ENCODE peak calls at places on chromosome 14, in seven cellular contexts. A, W, D, Z, H, E and J are unnamed samples.
A peak's percentile ranks its signal among the peaks of the same experiment; 100 is the strongest.

GRCh38 chr14:90088160-90088559 is 26.4 kb downstream of the KCNK13 start:
- DNase-seq in E (no peak), W (no peak), Z (no peak), A (no peak), H (no peak), D (no peak), J (no peak)

GRCh38 chr14:50954811-50955372 is 10.6 kb upstream of the PYGL start:
- DNase-seq in A (no peak), Z (no peak), D (no peak), H (peak; percentile 16), W (peak; percentile 50), E (peak; percentile 81), J (peak; percentile 92)

GRCh38 chr14:37422319-37422718 is 172.7 kb downstream of the FOXA1 start:
- DNase-seq in Z (no peak), A (no peak), E (no peak), W (no peak), D (no peak), H (no peak), J (no peak)

GRCh38 chr14:81062816-81063215 is 107.4 kb downstream of the TSHR start:
- DNase-seq in H (peak; percentile 12), E (no peak), Z (peak; percentile 44), A (no peak), D (no peak), W (peak; percentile 0), J (peak; percentile 42)

GRCh38 chr14:99863059-99863458 is 69.8 kb downstream of the EML1 start:
- DNase-seq in W (no peak), A (no peak), H (no peak), D (no peak), E (no peak), Z (no peak), J (no peak)

GRCh38 chr14:21236948-21237797 is 32.1 kb downstream of the HNRNPC start:
- DNase-seq in W (no peak), H (no peak), A (no peak), Z (no peak), E (no peak), D (no peak), J (no peak)

GRCh38 chr14:93309430-93309966 is 23.3 kb downstream of the BTBD7 start:
- DNase-seq in Z (no peak), W (no peak), H (peak; percentile 36), E (no peak), D (no peak), A (no peak), J (no peak)

GRCh38 chr14:87508333-87508732 is 484.6 kb downstream of the GALC start:
- DNase-seq in W (peak; percentile 62), Z (no peak), A (no peak), D (no peak), E (no peak), H (no peak), J (peak; percentile 2)

GRCh38 chr14:64515053-64515452 is 10.5 kb downstream of the ZBTB1 start:
- DNase-seq in E (no peak), H (no peak), D (no peak), Z (no peak), A (no peak), W (no peak), J (no peak)

GRCh38 chr14:31080060-31080459 is 53.9 kb upstream of the STRN3 start:
- DNase-seq in D (no peak), E (no peak), H (no peak), A (no peak), Z (no peak), W (no peak), J (no peak)

GRCh38 chr14:105876158-105876557 is 349.8 kb downstream of the TMEM121 start:
- DNase-seq in Z (no peak), E (no peak), A (no peak), W (no peak), H (no peak), D (no peak), J (no peak)

GRCh38 chr14:101189962-101190560 is 286.5 kb upstream of the RTL1 start:
- DNase-seq in E (no peak), Z (no peak), W (no peak), D (no peak), H (no peak), A (no peak), J (no peak)

GRCh38 chr14:87149583-87150354 is 843.2 kb downstream of the GALC start:
- DNase-seq in E (no peak), Z (peak; percentile 85), H (no peak), W (no peak), A (no peak), D (no peak), J (no peak)

GRCh38 chr14:101791919-101792572 is 30.5 kb downstream of the PPP2R5C start:
- DNase-seq in W (peak; percentile 39), H (no peak), E (peak; percentile 26), D (no peak), A (no peak), Z (no peak), J (no peak)

GRCh38 chr14:30974628-30975027 is 50.8 kb upstream of the AP4S1 start:
- DNase-seq in H (no peak), W (no peak), D (no peak), E (no peak), Z (no peak), A (no peak), J (no peak)

GRCh38 chr14:37807722-37808121 is 212.3 kb downstream of the TTC6 start:
- DNase-seq in Z (no peak), A (no peak), H (no peak), E (no peak), W (no peak), D (no peak), J (no peak)

GRCh38 chr14:42299692-42300091 is 693.0 kb downstream of the LRFN5 start:
- DNase-seq in A (no peak), W (peak; percentile 1), E (no peak), Z (no peak), D (no peak), H (no peak), J (no peak)

GRCh38 chr14:48536318-48536717 is 860.9 kb upstream of the MDGA2 start:
- DNase-seq in E (no peak), D (no peak), H (peak; percentile 5), Z (peak; percentile 82), A (no peak), W (peak; percentile 1), J (peak; percentile 5)

GRCh38 chr14:29755311-29756052 is 172.2 kb downstream of the PRKD1 start:
- DNase-seq in A (no peak), Z (no peak), E (no peak), D (no peak), H (no peak), W (no peak), J (no peak)

GRCh38 chr14:95875831-95876768 is 532 bp upstream of the TUNAR start:
- DNase-seq in E (peak; percentile 26), D (no peak), W (no peak), Z (peak; percentile 76), H (no peak), A (no peak), J (no peak)

GRCh38 chr14:46053221-46053620 is 598.4 kb downstream of the RPL10L start:
- DNase-seq in A (no peak), D (no peak), Z (no peak), E (no peak), W (peak; percentile 5), H (no peak), J (no peak)

GRCh38 chr14:100438678-100439592 is 115.8 kb downstream of the SLC25A47 start:
- DNase-seq in E (peak; percentile 58), A (no peak), H (peak; percentile 87), Z (no peak), W (peak; percentile 87), D (no peak), J (peak; percentile 85)

GRCh38 chr14:66735853-66736252 is 227.9 kb downstream of the GPHN start:
- DNase-seq in E (no peak), A (no peak), D (no peak), H (no peak), Z (no peak), W (no peak), J (no peak)

GRCh38 chr14:92106095-92106937 is at the start of gene ATXN3:
- DNase-seq in E (peak; percentile 98), A (peak; percentile 94), Z (peak; percentile 98), D (peak; percentile 82), H (peak; percentile 90), W (peak; percentile 94), J (peak; percentile 99)

GRCh38 chr14:67345583-67345982 is 14.0 kb downstream of the ATP6V1D start:
- DNase-seq in E (no peak), W (no peak), A (no peak), Z (no peak), H (no peak), D (no peak), J (no peak)

GRCh38 chr14:91177073-91177796 is 63.4 kb downstream of the DGLUCY start:
- DNase-seq in D (no peak), E (peak; percentile 44), W (peak; percentile 63), Z (peak; percentile 48), H (peak; percentile 69), A (peak; percentile 73), J (peak; percentile 80)

GRCh38 chr14:32354716-32355115 is 25.6 kb downstream of the AKAP6 start:
- DNase-seq in Z (no peak), D (no peak), A (no peak), W (no peak), H (peak; percentile 25), E (peak; percentile 63), J (no peak)